ENCODE peak calls at places on chromosomes 2 and 18, in five cellular contexts. R, L, H, C and S are unnamed samples.

GRCh38 chr18:48902856-48903601 is 47.7 kb downstream of the SMAD7 start:
- DNase-seq in R (no peak), L (no peak), H (no peak), C (no peak), S (no peak)

GRCh38 chr2:175880-176800 is 87.7 kb downstream of the SH3YL1 start:
- DNase-seq in R (peak), L (no peak), H (no peak), C (no peak), S (no peak)

GRCh38 chr2:69177785-69178636 is 165.0 kb downstream of the ANTXR1 start:
- DNase-seq in R (peak), L (no peak), H (peak), C (no peak), S (peak)

GRCh38 chr2:203722411-203722810 is 16.0 kb downstream of the CD28 start:
- DNase-seq in R (no peak), L (no peak), H (no peak), C (no peak), S (no peak)

GRCh38 chr2:35522434-35522833 is 833.1 kb upstream of the CRIM1 start:
- DNase-seq in R (no peak), L (no peak), H (no peak), C (no peak), S (no peak)

GRCh38 chr2:71129114-71129890 is 727 bp downstream of the MCEE start:
- DNase-seq in R (no peak), L (no peak), H (no peak), C (no peak), S (no peak)

GRCh38 chr18:42392416-42392815 is 437.4 kb downstream of the PIK3C3 start:
- DNase-seq in R (no peak), L (no peak), H (no peak), C (no peak), S (no peak)

GRCh38 chr18:49690307-49690706 is 123.0 kb downstream of the ACAA2 start:
- DNase-seq in R (no peak), L (no peak), H (no peak), C (no peak), S (no peak)